ENCODE peak calls at places on chromosomes 2 and 18, in nine cellular contexts. R is PC-9; W is aorta; Z is Karpas-422; Q is fibroblast of lung; U is naive thymus-derived CD4-positive, alpha-beta T cell; P is breast epithelium; S is neural progenitor cell; J is PC-3. T is an unnamed sample.

GRCh38 chr2:236089271-236090026 is 78.7 kb downstream of the GBX2 start:
- DNase-seq in P (no peak), R (no peak), J (no peak), U (no peak), S (no peak), Z (no peak), Q (peak; percentile 11), W (peak; percentile 32), T (no peak)

GRCh38 chr2:31980674-31981356 is 30.0 kb downstream of the MEMO1 start:
- DNase-seq in P (no peak), U (no peak), W (no peak), Z (peak; percentile 79), Q (peak; percentile 47), S (peak; percentile 9), R (no peak), J (peak; percentile 38), T (no peak)

GRCh38 chr2:241659150-241659739 is 21.8 kb downstream of the ATG4B start:
- DNase-seq in J (peak; percentile 49), R (peak; percentile 50), Q (peak; percentile 65), U (no peak), W (no peak), P (peak; percentile 45), Z (peak; percentile 86), S (peak; percentile 61), T (peak; percentile 53)

GRCh38 chr2:182758379-182758778 is 42.3 kb downstream of the DNAJC10 start:
- DNase-seq in Z (peak; percentile 2), U (no peak), W (no peak), Q (no peak), P (no peak), S (no peak), J (no peak), R (no peak), T (no peak)

GRCh38 chr18:76346490-76347130 is 148.4 kb downstream of the ZNF516 start:
- DNase-seq in S (no peak), R (no peak), W (no peak), Z (no peak), J (no peak), U (no peak), P (no peak), Q (no peak), T (no peak)

GRCh38 chr2:195842932-195843331 is 185.9 kb downstream of the SLC39A10 start:
- DNase-seq in Z (no peak), Q (no peak), W (no peak), S (no peak), R (no peak), U (no peak), P (no peak), J (no peak), T (no peak)

GRCh38 chr2:100976634-100977391 is 25.3 kb upstream of the RPL31 start:
- DNase-seq in Z (peak; percentile 41), S (no peak), R (no peak), W (peak; percentile 26), Q (peak; percentile 88), J (no peak), U (no peak), P (no peak), T (no peak)

GRCh38 chr18:79569720-79570119 is 109.9 kb upstream of the CTDP1 start:
- DNase-seq in S (no peak), Z (no peak), J (no peak), R (no peak), W (peak; percentile 57), Q (no peak), U (no peak), P (no peak), T (no peak)

GRCh38 chr2:64807417-64807816 is 153.7 kb upstream of the SERTAD2 start:
- DNase-seq in P (no peak), S (no peak), J (peak; percentile 96), W (no peak), Q (peak; percentile 100), R (peak; percentile 74), Z (no peak), U (no peak), T (no peak)

GRCh38 chr2:47566207-47566858 is 163.4 kb downstream of the MSH2 start:
- DNase-seq in R (no peak), W (no peak), P (no peak), Q (no peak), S (no peak), U (no peak), J (no peak), Z (peak; percentile 60), T (no peak)

DNA sequence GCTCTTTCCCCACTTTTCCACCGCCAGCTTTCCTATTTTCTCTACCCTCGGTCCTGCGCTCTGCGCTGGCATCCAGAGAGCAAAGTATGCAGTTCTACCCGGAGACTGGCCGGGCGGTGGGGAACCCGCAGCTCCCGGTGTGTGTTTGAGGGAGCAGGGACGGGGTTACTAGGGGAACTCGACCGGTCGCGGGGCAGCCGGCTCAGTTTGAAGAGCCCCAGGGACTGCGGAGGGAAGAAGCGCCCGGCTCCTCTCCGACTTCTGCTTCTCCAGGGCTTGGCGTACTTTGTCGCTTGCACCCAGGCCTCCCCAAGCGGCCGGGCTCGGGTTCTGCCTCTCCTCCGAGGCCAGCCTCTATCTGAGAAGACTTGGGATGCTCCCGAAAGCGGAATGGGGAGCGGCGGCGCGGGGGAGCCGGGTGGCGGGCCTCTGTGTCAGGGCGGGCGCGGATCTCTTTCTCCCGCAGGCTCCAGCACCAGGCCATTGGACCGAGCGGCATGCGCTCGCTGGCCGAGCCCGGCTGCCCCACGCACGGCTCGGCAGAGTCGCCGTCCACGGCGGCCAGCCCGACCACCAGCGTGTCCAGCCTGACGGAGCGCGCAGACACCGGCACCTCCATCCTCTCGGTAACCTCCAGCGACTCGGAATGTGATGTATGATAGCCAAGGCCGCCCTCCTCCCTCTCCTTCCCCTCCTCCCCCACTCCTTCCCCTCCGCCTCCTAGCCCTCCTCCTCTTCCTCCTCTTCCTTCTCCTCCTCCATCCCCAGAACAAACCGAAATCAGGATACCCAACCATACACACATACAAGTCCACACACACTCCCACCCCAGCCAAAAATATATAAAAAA is 2.8 kb downstream of the SIX3 start:
- DNase-seq in Q (no peak), S (peak; percentile 61), P (no peak), R (no peak), J (no peak), W (no peak), Z (no peak), U (no peak), T (no peak)
- H3K27me3 ChIP-seq in Q (peaks cover 88% of the 10 kb centered on the region), S (peaks cover 91% of the 10 kb centered on the region), P (no peaks in the 10 kb centered on the region), R (no peaks in the 10 kb centered on the region), J (no peaks in the 10 kb centered on the region), W (no peaks in the 10 kb centered on the region), Z (no peaks in the 10 kb centered on the region), U (peaks cover 10% of the 10 kb centered on the region), T (no peaks in the 10 kb centered on the region)

DNA sequence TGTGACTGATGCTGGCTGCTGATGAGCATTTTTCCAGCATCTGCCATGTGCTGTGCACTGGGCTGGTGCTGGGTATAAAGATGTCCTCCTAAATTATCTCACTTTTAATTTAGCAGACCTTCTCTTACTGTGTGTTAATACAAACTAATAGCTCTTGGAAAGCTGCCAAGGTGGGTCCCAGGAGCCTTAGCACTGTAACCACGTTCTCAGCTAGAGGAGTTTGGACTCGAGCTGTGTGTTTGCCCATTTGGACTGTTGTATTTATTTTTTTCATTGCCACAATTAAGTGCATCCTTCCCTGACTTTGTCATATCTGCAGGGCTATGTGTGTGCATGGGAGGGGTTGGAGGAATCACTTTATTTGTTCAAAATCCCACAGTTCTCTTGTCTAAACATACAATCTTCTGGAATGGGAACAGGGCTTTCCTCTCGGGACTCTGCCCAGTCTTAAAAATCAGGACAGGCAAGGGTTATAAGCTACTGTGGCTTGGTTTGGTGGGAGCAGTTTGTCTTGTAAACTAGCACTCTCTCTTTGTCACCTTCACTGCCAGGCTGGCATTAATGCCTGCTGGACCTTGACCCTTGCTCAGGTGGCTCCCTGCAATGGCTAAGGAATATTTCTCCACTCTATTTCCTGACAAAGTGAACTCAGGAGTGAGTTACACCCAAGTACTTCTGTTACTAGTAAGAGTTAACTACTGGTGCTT is 129.7 kb upstream of the MGAT5 start:
- DNase-seq in U (no peak), Z (peak; percentile 77), P (no peak), S (no peak), R (no peak), J (no peak), W (no peak), Q (no peak), T (no peak)
- H3K27ac ChIP-seq in U (no peak overlapping the region), Z (no peak overlapping the region), P (no peak overlapping the region), S (no peak overlapping the region), R (no peak overlapping the region), J (no peak overlapping the region), W (no peak overlapping the region), Q (no peak overlapping the region), T (no peak overlapping the region)

GRCh38 chr2:99771691-99772333 is 282.0 kb upstream of the REV1 start:
- DNase-seq in P (no peak), W (no peak), Z (no peak), U (no peak), Q (no peak), S (no peak), J (no peak), R (no peak), T (no peak)
- H3K4me1 ChIP-seq in P (no peaks in the 10 kb centered on the region), W (no peaks in the 10 kb centered on the region), Z (peaks cover 8% of the 10 kb centered on the region), U (no peaks in the 10 kb centered on the region), Q (no peaks in the 10 kb centered on the region), S (no peaks in the 10 kb centered on the region), J (no peaks in the 10 kb centered on the region), R (no peaks in the 10 kb centered on the region), T (no peaks in the 10 kb centered on the region)

GRCh38 chr2:180520816-180521595 is 459.4 kb upstream of the UBE2E3 start:
- DNase-seq in R (peak; percentile 18), J (peak; percentile 95), W (no peak), U (no peak), P (no peak), Q (peak; percentile 54), Z (no peak), S (no peak), T (no peak)
- H3K27me3 ChIP-seq in R (no peaks in the 10 kb centered on the region), J (no peaks in the 10 kb centered on the region), W (no peaks in the 10 kb centered on the region), U (no peaks in the 10 kb centered on the region), P (no peaks in the 10 kb centered on the region), Q (no peaks in the 10 kb centered on the region), Z (no peaks in the 10 kb centered on the region), S (no peaks in the 10 kb centered on the region), T (peaks cover 7% of the 10 kb centered on the region)

GRCh38 chr2:157304811-157305712 is 20.6 kb downstream of the ERMN start:
- DNase-seq in Z (no peak), S (peak; percentile 14), Q (peak; percentile 80), P (no peak), J (peak; percentile 42), R (no peak), U (no peak), W (no peak), T (no peak)
- H3K27ac ChIP-seq in Z (no peak overlapping the region), S (no peak overlapping the region), Q (peak overlapping the region; percentile 14), P (no peak overlapping the region), J (no peak overlapping the region), R (no peak overlapping the region), U (no peak overlapping the region), W (no peak overlapping the region), T (no peak overlapping the region)

DNA sequence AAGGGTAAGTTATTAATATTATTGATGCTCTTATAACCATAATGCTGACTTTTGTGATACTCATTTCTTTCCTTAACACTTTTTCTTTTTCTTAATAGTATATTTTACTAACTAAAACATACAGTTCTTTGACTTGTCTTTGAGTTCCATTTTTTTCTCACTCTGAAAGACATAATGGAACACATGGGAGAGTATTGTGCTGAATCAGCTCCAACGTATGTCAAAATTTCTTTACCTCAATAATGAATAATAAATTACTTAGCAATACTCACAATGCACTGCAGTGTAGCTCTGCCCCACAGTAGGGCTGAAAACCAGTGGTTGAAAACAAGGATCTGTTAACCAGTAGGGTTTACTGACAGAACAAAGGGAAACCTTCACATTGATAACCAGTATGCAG is 40.7 kb downstream of the ACVR1 start:
- DNase-seq in P (no peak), S (no peak), W (no peak), Q (no peak), Z (no peak), U (no peak), R (no peak), J (no peak), T (no peak)
- H3K4me1 ChIP-seq in P (no peaks in the 10 kb centered on the region), S (peaks cover 49% of the 10 kb centered on the region), W (peaks cover 6% of the 10 kb centered on the region), Q (peaks cover 26% of the 10 kb centered on the region), Z (no peaks in the 10 kb centered on the region), U (no peaks in the 10 kb centered on the region), R (peaks cover 33% of the 10 kb centered on the region), J (peaks cover 41% of the 10 kb centered on the region), T (no peaks in the 10 kb centered on the region)